ENCODE peak calls at places on chromosomes 4 and X, in eight cellular contexts. R, B, U, D, I, J, N and H are unnamed samples.

GRCh38 chrX:118644378-118644777 is 83.0 kb upstream of the IL13RA1 start:
- DNase-seq in R (no peak), B (peak; percentile 46), U (no peak), D (no peak), I (no peak), J (no peak), N (no peak), H (peak; percentile 15)

GRCh38 chr4:148258526-148258925 is 183.7 kb downstream of the NR3C2 start:
- DNase-seq in R (no peak), B (no peak), U (no peak), D (no peak), I (no peak), J (no peak), N (no peak), H (no peak)

GRCh38 chr4:16443504-16444088 is 217.3 kb upstream of the TAPT1 start:
- DNase-seq in R (no peak), B (peak; percentile 40), U (no peak), D (no peak), I (no peak), J (peak; percentile 19), N (no peak), H (no peak)

GRCh38 chr4:149781150-149781549 is 34.5 kb downstream of the IQCM start:
- DNase-seq in R (no peak), B (peak; percentile 62), U (no peak), D (no peak), I (no peak), J (peak; percentile 52), N (no peak), H (no peak)

GRCh38 chr4:152299553-152299952 is 236.3 kb downstream of the FBXW7 start:
- DNase-seq in R (no peak), B (no peak), U (no peak), D (no peak), I (no peak), J (no peak), N (no peak), H (no peak)

GRCh38 chr4:133921280-133922195 is 280.1 kb downstream of the PABPC4L start:
- DNase-seq in R (no peak), B (peak; percentile 47), U (no peak), D (no peak), I (no peak), J (no peak), N (no peak), H (no peak)

GRCh38 chr4:153987291-153987690 is 198.4 kb upstream of the SFRP2 start:
- DNase-seq in R (no peak), B (peak; percentile 80), U (no peak), D (no peak), I (no peak), J (no peak), N (no peak), H (no peak)

GRCh38 chrX:40644821-40645358 is 2.5 kb downstream of the CXorf38 start:
- DNase-seq in R (peak; percentile 25), B (peak; percentile 82), U (peak; percentile 20), D (no peak), I (no peak), J (peak; percentile 21), N (no peak), H (peak; percentile 59)

GRCh38 chr4:107908377-107908776 is 23.0 kb upstream of the CYP2U1 start:
- DNase-seq in R (no peak), B (no peak), U (no peak), D (no peak), I (no peak), J (no peak), N (no peak), H (no peak)

GRCh38 chrX:140815868-140816267 is 106.3 kb downstream of the LINC00632 start:
- DNase-seq in R (no peak), B (peak; percentile 10), U (no peak), D (no peak), I (no peak), J (peak; percentile 10), N (no peak), H (no peak)

GRCh38 chrX:131917588-131917987 is 105.5 kb upstream of the STK26 start:
- DNase-seq in R (no peak), B (no peak), U (no peak), D (no peak), I (no peak), J (no peak), N (no peak), H (no peak)

GRCh38 chrX:13599491-13599890 is 30.1 kb downstream of the EGFL6 start:
- DNase-seq in R (no peak), B (no peak), U (no peak), D (no peak), I (no peak), J (no peak), N (no peak), H (no peak)

GRCh38 chr4:152485726-152486276 is 50.1 kb downstream of the FBXW7 start:
- DNase-seq in R (no peak), B (peak; percentile 94), U (no peak), D (no peak), I (no peak), J (peak; percentile 11), N (no peak), H (peak; percentile 34)

GRCh38 chr4:96879527-96879926 is 1039.6 kb downstream of the PDHA2 start:
- DNase-seq in R (no peak), B (no peak), U (no peak), D (no peak), I (no peak), J (no peak), N (no peak), H (no peak)

GRCh38 chr4:94650690-94651089 is 107.1 kb upstream of the BMPR1B start:
- DNase-seq in R (no peak), B (no peak), U (no peak), D (no peak), I (no peak), J (no peak), N (no peak), H (no peak)

GRCh38 chr4:138927065-138927464 is 88.5 kb upstream of the NOCT start:
- DNase-seq in R (no peak), B (no peak), U (no peak), D (no peak), I (no peak), J (no peak), N (no peak), H (no peak)

GRCh38 chrX:119942831-119943184 is 743 bp downstream of the NKAP start:
- DNase-seq in R (no peak), B (no peak), U (no peak), D (no peak), I (no peak), J (no peak), N (no peak), H (no peak)

GRCh38 chr4:25658777-25659176 is 3.1 kb downstream of the SLC34A2 start:
- DNase-seq in R (no peak), B (no peak), U (no peak), D (no peak), I (no peak), J (no peak), N (no peak), H (no peak)

GRCh38 chrX:126770179-126770578 is 49.4 kb upstream of the PRR32 start:
- DNase-seq in R (no peak), B (no peak), U (no peak), D (no peak), I (no peak), J (no peak), N (no peak), H (no peak)

GRCh38 chrX:149365552-149365951 is 139.6 kb downstream of the IDS start:
- DNase-seq in R (no peak), B (no peak), U (no peak), D (no peak), I (no peak), J (no peak), N (no peak), H (no peak)

GRCh38 chr4:59644765-59645164 is 1555.4 kb upstream of the ADGRL3 start:
- DNase-seq in R (no peak), B (no peak), U (no peak), D (no peak), I (no peak), J (no peak), N (no peak), H (no peak)

GRCh38 chr4:22129454-22130075 is 181.0 kb upstream of the KCNIP4 start:
- DNase-seq in R (no peak), B (peak; percentile 10), U (no peak), D (no peak), I (no peak), J (peak; percentile 2), N (no peak), H (peak; percentile 40)
- TF ChIP-seq CTCF in R (peak; percentile 47), B (peak; percentile 43), U (no peak), D (no peak), I (no peak), J (peak; percentile 66), N (no peak), H (peak; percentile 46)

GRCh38 chr4:169791527-169792156 is 33.9 kb upstream of the HPF1 start:
- DNase-seq in R (no peak), B (peak; percentile 66), U (peak; percentile 23), D (no peak), I (no peak), J (peak; percentile 40), N (no peak), H (peak; percentile 59)
- TF ChIP-seq CTCF in R (peak; percentile 64), B (peak; percentile 54), U (no peak), D (no peak), I (peak; percentile 42), J (peak; percentile 42), N (peak; percentile 24), H (peak; percentile 23)

GRCh38 chr4:126405369-126405982 is 1090.7 kb downstream of the FAT4 start:
- DNase-seq in R (no peak), B (peak; percentile 11), U (no peak), D (no peak), I (no peak), J (no peak), N (no peak), H (no peak)
- TF ChIP-seq CTCF in R (peak; percentile 60), B (peak; percentile 56), U (no peak), D (no peak), I (no peak), J (peak; percentile 49), N (no peak), H (no peak)

GRCh38 chrX:111876646-111877045 is 665 bp downstream of the TRPC5OS start:
- DNase-seq in R (no peak), B (no peak), U (no peak), D (no peak), I (no peak), J (no peak), N (no peak), H (no peak)

GRCh38 chrX:111877681-111878080 is 1.7 kb downstream of the TRPC5OS start:
- DNase-seq in R (no peak), B (no peak), U (no peak), D (no peak), I (no peak), J (no peak), N (no peak), H (no peak)

GRCh38 chrX:111875881-111876280 is at the start of gene TRPC5OS:
- DNase-seq in R (no peak), B (no peak), U (no peak), D (no peak), I (no peak), J (no peak), N (no peak), H (no peak)

GRCh38 chrX:111869639-111870034 is 6.3 kb upstream of the TRPC5OS start:
- DNase-seq in R (no peak), B (peak; percentile 41), U (no peak), D (no peak), I (no peak), J (no peak), N (no peak), H (peak; percentile 56)

DNA sequence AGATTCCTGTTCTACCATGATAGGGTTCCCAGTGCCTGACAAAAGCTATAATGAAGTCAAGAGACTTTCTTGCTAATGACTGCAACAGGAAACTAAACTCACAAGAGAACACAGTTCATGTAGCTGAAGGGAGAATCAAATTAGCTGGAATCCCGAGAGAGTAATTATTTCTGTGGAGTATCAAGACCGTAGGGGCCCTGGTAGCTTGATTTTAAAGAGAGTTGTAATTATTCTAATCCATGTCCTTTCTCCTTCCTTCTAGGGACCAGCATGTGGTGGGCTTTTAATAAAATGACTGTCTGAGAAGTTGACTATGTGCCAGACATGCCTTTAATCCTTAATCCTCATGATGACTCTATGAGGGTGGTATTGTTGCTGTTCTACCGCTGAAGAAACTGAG is 1.7 kb upstream of the TRPC5OS start:
- DNase-seq in R (no peak), B (no peak), U (no peak), D (no peak), I (no peak), J (no peak), N (no peak), H (no peak)
- TF ChIP-seq CTCF in R (no peak), B (no peak), U (no peak), D (no peak), I (no peak), J (no peak), N (no peak), H (no peak)